ENCODE peak calls at places on chromosomes 2 and 18, in eight cellular contexts. U is gastrocnemius medialis; F is CD4-positive, alpha-beta memory T cell; G is PC-9; W is fibroblast of lung; N is lower lobe of right lung; V is GM06990; O is right lobe of liver. L is an unnamed sample.

GRCh38 chr2:188870289-188870688 is 103.9 kb upstream of the COL3A1 start:
- DNase-seq in G (no peak), N (no peak), O (no peak), F (no peak), V (no peak), W (peak; percentile 89), U (no peak), L (no peak)

GRCh38 chr2:10271946-10272345 is 30.8 kb upstream of the HPCAL1 start:
- DNase-seq in N (no peak), U (peak; percentile 8), V (no peak), G (no peak), W (no peak), F (no peak), O (no peak), L (no peak)

GRCh38 chr2:177535000-177535399 is 142.4 kb downstream of the AGPS start:
- DNase-seq in W (no peak), U (no peak), G (no peak), F (no peak), V (no peak), N (no peak), O (no peak), L (no peak)

GRCh38 chr2:39435974-39436591 is 1.0 kb downstream of the MAP4K3 start:
- DNase-seq in O (no peak), N (no peak), V (no peak), G (no peak), U (peak; percentile 75), W (peak; percentile 77), F (no peak), L (no peak)

GRCh38 chr2:144217853-144218633 is 301.9 kb downstream of the ZEB2 start:
- DNase-seq in V (no peak), U (no peak), F (no peak), N (no peak), O (no peak), W (peak; percentile 6), G (no peak), L (no peak)

GRCh38 chr18:59264136-59264571 is 9.1 kb downstream of the RAX start:
- DNase-seq in V (no peak), U (no peak), F (no peak), O (no peak), N (no peak), W (no peak), G (no peak), L (no peak)

GRCh38 chr2:215967590-215968373 is 45.6 kb downstream of the MREG start:
- DNase-seq in O (no peak), N (no peak), W (no peak), G (no peak), V (no peak), F (no peak), U (no peak), L (no peak)

GRCh38 chr2:209323738-209324137 is 100.1 kb upstream of the MAP2 start:
- DNase-seq in O (no peak), N (no peak), U (no peak), G (no peak), W (no peak), F (no peak), V (no peak), L (no peak)

DNA sequence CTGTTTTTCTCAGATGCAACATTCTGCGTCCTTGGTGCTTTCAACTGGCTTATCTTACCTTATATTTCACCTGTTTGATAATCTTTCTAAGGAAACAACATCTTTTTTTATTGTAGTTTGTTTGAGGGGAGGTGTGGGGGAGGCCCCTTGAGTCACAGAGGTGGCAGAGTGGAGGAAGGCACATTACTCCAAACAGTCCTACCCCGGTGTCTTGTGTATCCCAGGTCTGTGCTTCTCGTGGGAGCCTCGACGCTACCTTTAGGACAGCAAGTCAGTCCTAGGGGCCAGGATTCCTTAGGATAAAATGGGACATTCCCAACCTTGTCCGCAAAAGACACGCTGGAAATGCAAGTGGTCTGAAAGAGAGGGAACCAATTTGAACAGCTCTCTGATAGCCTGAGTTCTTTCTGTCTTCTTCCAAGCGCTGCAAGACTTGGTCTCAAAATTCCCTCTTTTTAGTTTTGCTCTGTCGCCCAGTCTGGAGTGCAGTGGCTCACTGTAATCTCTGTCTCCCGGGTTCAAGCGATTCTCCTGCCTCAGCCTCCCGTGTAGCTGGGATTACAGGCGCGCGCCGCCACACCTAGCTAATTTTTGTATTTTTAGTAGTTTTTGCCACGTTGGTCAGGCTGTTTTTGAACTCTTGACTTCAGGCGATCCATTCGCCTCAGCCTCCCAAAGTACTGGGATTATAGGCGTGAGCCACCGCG is 4.0 kb downstream of the GATA6 start:
- DNase-seq in F (no peak), O (no peak), V (no peak), G (no peak), N (no peak), W (no peak), U (no peak), L (no peak)
- H3K27me3 ChIP-seq in F (peaks cover 25% of the 10 kb centered on the region), O (no peaks in the 10 kb centered on the region), V (no peaks in the 10 kb centered on the region), G (no peaks in the 10 kb centered on the region), N (peaks cover 45% of the 10 kb centered on the region), W (peaks cover 3% of the 10 kb centered on the region), U (peaks cover 74% of the 10 kb centered on the region), L (peaks cover 9% of the 10 kb centered on the region)

GRCh38 chr2:15803186-15803986 is 137.0 kb upstream of the MYCN start:
- DNase-seq in N (no peak), F (no peak), V (no peak), G (no peak), W (no peak), O (no peak), U (no peak), L (no peak)

GRCh38 chr2:15805772-15806171 is 134.6 kb upstream of the MYCN start:
- DNase-seq in N (no peak), G (no peak), W (no peak), O (no peak), V (no peak), F (no peak), U (no peak), L (no peak)

GRCh38 chr2:15805206-15805605 is 135.1 kb upstream of the MYCN start:
- DNase-seq in U (no peak), N (no peak), F (no peak), O (no peak), V (no peak), G (no peak), W (no peak), L (no peak)

GRCh38 chr2:15803987-15804619 is 136.2 kb upstream of the MYCN start:
- DNase-seq in G (no peak), W (no peak), U (no peak), F (no peak), N (no peak), V (no peak), O (no peak), L (no peak)

GRCh38 chr2:15804691-15805090 is 135.7 kb upstream of the MYCN start:
- DNase-seq in O (no peak), W (no peak), U (no peak), F (no peak), V (no peak), G (no peak), N (no peak), L (no peak)
- H3K27me3 ChIP-seq in O (no peaks in the 10 kb centered on the region), W (no peaks in the 10 kb centered on the region), U (no peaks in the 10 kb centered on the region), F (no peaks in the 10 kb centered on the region), V (no peaks in the 10 kb centered on the region), G (peaks cover 94% of the 10 kb centered on the region), N (no peaks in the 10 kb centered on the region), L (no peaks in the 10 kb centered on the region)

GRCh38 chr2:197034969-197035368 is 108.5 kb upstream of the PGAP1 start:
- DNase-seq in O (no peak), F (no peak), V (no peak), U (no peak), W (no peak), N (no peak), G (no peak), L (no peak)

GRCh38 chr2:197031805-197032204 is 105.3 kb upstream of the PGAP1 start:
- DNase-seq in F (no peak), G (no peak), N (no peak), U (no peak), V (no peak), O (no peak), W (no peak), L (no peak)

GRCh38 chr2:197033222-197033621 is 106.7 kb upstream of the PGAP1 start:
- DNase-seq in G (no peak), F (no peak), V (no peak), N (no peak), W (no peak), U (no peak), O (no peak), L (no peak)

GRCh38 chr2:197037863-197038398 is 111.4 kb upstream of the PGAP1 start:
- DNase-seq in V (no peak), O (no peak), N (no peak), W (no peak), G (no peak), F (no peak), U (no peak), L (no peak)

GRCh38 chr2:197034292-197034691 is 107.8 kb upstream of the PGAP1 start:
- DNase-seq in F (no peak), N (no peak), V (no peak), G (no peak), W (no peak), O (no peak), U (no peak), L (no peak)
- H3K27me3 ChIP-seq in F (no peaks in the 10 kb centered on the region), N (no peaks in the 10 kb centered on the region), V (no peaks in the 10 kb centered on the region), G (no peaks in the 10 kb centered on the region), W (no peaks in the 10 kb centered on the region), O (no peaks in the 10 kb centered on the region), U (no peaks in the 10 kb centered on the region), L (no peaks in the 10 kb centered on the region)

GRCh38 chr2:222303045-222303827 is 4.4 kb upstream of the PAX3 start:
- DNase-seq in W (no peak), F (no peak), G (no peak), V (no peak), O (no peak), N (no peak), U (no peak), L (no peak)

GRCh38 chr2:222300725-222301295 is 2.0 kb upstream of the PAX3 start:
- DNase-seq in U (no peak), V (no peak), G (no peak), N (no peak), O (no peak), W (no peak), F (no peak), L (no peak)

GRCh38 chr2:222299926-222300724 is 1.3 kb upstream of the PAX3 start:
- DNase-seq in N (no peak), O (no peak), U (no peak), V (no peak), F (no peak), G (no peak), W (no peak), L (no peak)

GRCh38 chr2:222302178-222303018 is 3.6 kb upstream of the PAX3 start:
- DNase-seq in W (no peak), O (no peak), F (no peak), N (no peak), G (no peak), V (no peak), U (no peak), L (no peak)

DNA sequence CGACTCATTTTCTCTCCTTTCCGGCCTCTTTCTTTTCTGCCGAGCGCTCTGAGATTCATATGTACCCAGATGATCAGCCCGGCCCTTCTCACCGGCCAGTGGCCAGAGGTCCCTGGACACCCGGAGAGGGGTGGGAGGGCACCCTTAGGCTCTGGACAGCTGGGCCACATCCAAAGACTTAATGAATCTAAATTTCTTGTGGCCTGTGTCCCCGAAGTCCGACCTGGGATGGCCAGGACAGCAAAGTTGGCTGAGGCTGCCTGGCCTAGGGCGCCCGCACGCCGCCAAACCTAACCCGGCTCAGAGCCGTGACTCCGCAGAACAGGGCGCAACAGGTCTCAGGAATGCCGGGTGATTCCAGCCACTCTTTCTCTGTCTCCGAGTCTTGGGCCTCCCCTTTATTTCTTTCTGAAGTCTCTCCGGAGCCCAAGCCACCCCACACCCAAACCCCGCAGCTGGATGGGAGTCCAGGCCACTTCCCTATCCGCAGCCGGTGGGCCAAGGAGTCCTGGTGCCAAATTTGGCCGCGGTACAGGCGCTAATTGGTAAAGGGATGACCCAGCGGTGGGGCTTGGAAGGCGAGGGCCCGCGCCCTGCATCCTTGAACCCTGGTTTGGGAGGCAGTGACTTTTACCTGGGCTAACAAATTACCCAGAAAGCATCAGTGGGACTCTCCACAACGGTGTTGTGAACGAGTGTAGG is 2.6 kb upstream of the PAX3 start:
- DNase-seq in V (no peak), U (no peak), O (no peak), F (no peak), W (no peak), G (no peak), N (no peak), L (no peak)
- H3K27me3 ChIP-seq in V (peaks cover 3% of the 10 kb centered on the region), U (peaks cover 91% of the 10 kb centered on the region), O (peaks cover 13% of the 10 kb centered on the region), F (peaks cover 96% of the 10 kb centered on the region), W (peaks cover 98% of the 10 kb centered on the region), G (peaks cover 77% of the 10 kb centered on the region), N (peaks cover 100% of the 10 kb centered on the region), L (peaks cover 14% of the 10 kb centered on the region)